ENCODE peak calls at places on chromosomes 6 and 20, in eight cellular contexts. S is endothelial cell of umbilical vein, Z is heart right ventricle, Q is ovary, G is AG10803, V is MM.1S, H is PC-3, J is tibial artery. F is an unnamed sample.

GRCh38 chr6:17311595-17312311 is 30.6 kb downstream of the RBM24 start:
- DNase-seq in S (no peak), Z (no peak), Q (no peak), G (peak; percentile 57), V (no peak), H (no peak), J (no peak), F (no peak)

GRCh38 chr6:56540950-56541600 is 101.6 kb downstream of the DST start:
- DNase-seq in S (peak; percentile 63), Z (no peak), Q (no peak), G (no peak), V (no peak), H (peak; percentile 32), J (no peak), F (no peak)

GRCh38 chr6:26155066-26155925 is 68.1 kb downstream of the HFE start:
- DNase-seq in S (peak; percentile 65), Z (peak; percentile 50), Q (peak; percentile 45), G (no peak), V (peak; percentile 27), H (peak; percentile 54), J (no peak), F (no peak)

GRCh38 chr20:1033751-1034419 is 31.8 kb upstream of the RSPO4 start:
- DNase-seq in S (no peak), Z (no peak), Q (no peak), G (no peak), V (no peak), H (no peak), J (no peak), F (no peak)

GRCh38 chr20:51570755-51571469 is 28.4 kb upstream of the NFATC2 start:
- DNase-seq in S (peak; percentile 54), Z (peak; percentile 40), Q (no peak), G (peak; percentile 30), V (no peak), H (no peak), J (peak; percentile 73), F (no peak)

GRCh38 chr6:7419065-7419464 is 29.5 kb downstream of the RIOK1 start:
- DNase-seq in S (no peak), Z (no peak), Q (no peak), G (peak; percentile 30), V (no peak), H (peak; percentile 39), J (no peak), F (no peak)

GRCh38 chr20:8932192-8933150 is 136.4 kb upstream of the PLCB4 start:
- DNase-seq in S (peak; percentile 73), Z (no peak), Q (no peak), G (peak; percentile 91), V (no peak), H (peak; percentile 66), J (no peak), F (no peak)

GRCh38 chr6:116556814-116557403 is 3.4 kb downstream of the CALHM4 start:
- DNase-seq in S (no peak), Z (no peak), Q (no peak), G (no peak), V (no peak), H (no peak), J (no peak), F (no peak)

GRCh38 chr6:162684961-162685360 is 42.6 kb downstream of the PRKN start:
- DNase-seq in S (no peak), Z (no peak), Q (no peak), G (no peak), V (no peak), H (no peak), J (no peak), F (no peak)

GRCh38 chr6:33297406-33297955 is 1.3 kb downstream of the RGL2 start:
- DNase-seq in S (peak; percentile 23), Z (no peak), Q (no peak), G (no peak), V (no peak), H (peak; percentile 72), J (peak; percentile 76), F (no peak)

GRCh38 chr6:10576226-10576625 is 55.1 kb downstream of the GCNT2 start:
- DNase-seq in S (peak; percentile 74), Z (no peak), Q (no peak), G (no peak), V (no peak), H (no peak), J (no peak), F (no peak)

GRCh38 chr6:37585523-37585905 is 85.8 kb upstream of the CCDC167 start:
- DNase-seq in S (no peak), Z (no peak), Q (no peak), G (peak; percentile 24), V (no peak), H (no peak), J (no peak), F (no peak)

GRCh38 chr6:25769983-25770382 is 15.4 kb downstream of the SLC17A4 start:
- DNase-seq in S (no peak), Z (no peak), Q (no peak), G (peak; percentile 33), V (no peak), H (peak; percentile 58), J (no peak), F (no peak)

GRCh38 chr6:20943036-20943627 is 408.9 kb downstream of the CDKAL1 start:
- DNase-seq in S (no peak), Z (no peak), Q (no peak), G (no peak), V (no peak), H (no peak), J (no peak), F (no peak)

GRCh38 chr6:33978593-33979150 is 167.2 kb downstream of the GRM4 start:
- DNase-seq in S (no peak), Z (no peak), Q (no peak), G (no peak), V (no peak), H (no peak), J (peak; percentile 41), F (no peak)

GRCh38 chr6:131222773-131223172 is 87.5 kb downstream of the AKAP7 start:
- DNase-seq in S (no peak), Z (no peak), Q (no peak), G (no peak), V (no peak), H (no peak), J (no peak), F (no peak)

GRCh38 chr6:45445364-45445748 is 67.6 kb upstream of the SUPT3H start:
- DNase-seq in S (no peak), Z (no peak), Q (no peak), G (no peak), V (no peak), H (no peak), J (no peak), F (no peak)
- TF ChIP-seq CTCF in S (no peak), Z (no peak), Q (no peak), G (no peak), V (no peak), H (no peak), J (no peak), F (no peak)

DNA sequence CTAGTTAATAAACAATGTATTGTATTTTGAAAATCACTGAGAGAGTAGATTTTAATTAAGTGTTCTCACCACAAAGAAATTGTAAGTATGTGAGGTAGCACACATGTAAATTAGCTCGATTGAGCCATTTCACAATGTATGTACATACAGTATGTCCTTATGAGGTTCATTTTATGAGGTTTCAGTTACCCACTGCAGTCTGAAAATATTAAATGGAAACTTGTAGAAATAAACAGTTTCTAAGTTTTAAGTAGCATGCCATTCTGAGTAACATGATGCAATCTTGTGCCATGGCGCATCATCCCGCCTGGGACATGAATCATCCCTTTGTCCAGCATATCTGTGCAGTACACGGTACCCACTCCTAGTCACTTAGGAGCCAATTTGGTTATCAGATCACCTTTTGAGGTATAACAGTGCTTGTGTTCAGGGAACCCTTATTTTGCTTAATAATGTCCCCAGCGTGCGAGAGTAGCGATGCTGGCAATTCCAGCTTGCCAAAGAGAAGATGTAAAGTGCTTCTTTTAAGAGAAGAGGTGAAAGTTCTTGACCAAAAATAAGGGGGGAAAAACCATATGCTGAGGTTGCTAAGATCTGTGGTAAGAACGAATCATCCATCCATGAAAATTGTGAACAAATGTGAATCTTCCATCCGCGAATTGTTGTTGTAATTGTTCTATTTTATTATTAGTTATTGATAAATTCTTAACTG is 64.7 kb downstream of the KCNS1 start:
- DNase-seq in S (peak; percentile 21), Z (no peak), Q (no peak), G (peak; percentile 68), V (no peak), H (peak; percentile 76), J (no peak), F (peak; percentile 52)
- TF ChIP-seq CTCF in S (no peak), Z (no peak), Q (no peak), G (no peak), V (no peak), H (no peak), J (no peak), F (no peak)

DNA sequence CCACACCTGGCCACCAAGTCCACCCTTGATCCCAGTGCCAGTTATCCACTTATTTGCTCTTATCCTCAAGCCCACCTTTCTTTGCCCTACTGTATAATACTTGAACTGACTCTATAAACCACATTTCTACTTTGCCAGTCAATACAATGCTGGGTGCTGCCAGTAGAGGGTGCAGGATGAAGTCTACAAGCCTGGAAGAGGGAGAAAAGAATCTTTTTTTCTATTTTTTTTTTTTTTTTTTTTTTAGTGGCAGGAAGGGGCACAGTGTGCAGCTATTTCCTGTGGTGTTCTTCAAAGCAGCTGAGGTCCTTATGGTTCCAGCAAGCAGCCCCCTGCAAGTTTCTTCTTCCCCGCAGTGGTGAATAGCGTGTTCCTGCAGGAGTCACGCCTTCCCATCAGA is 22.2 kb upstream of the GABRR1 start:
- DNase-seq in S (peak; percentile 19), Z (no peak), Q (no peak), G (no peak), V (peak; percentile 67), H (no peak), J (no peak), F (no peak)
- TF ChIP-seq CTCF in S (peak; percentile 36), Z (peak; percentile 17), Q (no peak), G (peak; percentile 34), V (peak; percentile 56), H (no peak), J (no peak), F (no peak)

GRCh38 chr6:110618591-110619267 is 142.3 kb upstream of the SLC22A16 start:
- DNase-seq in S (peak; percentile 56), Z (no peak), Q (no peak), G (no peak), V (no peak), H (peak; percentile 57), J (no peak), F (no peak)
- TF ChIP-seq CTCF in S (no peak), Z (peak; percentile 28), Q (no peak), G (peak; percentile 6), V (no peak), H (peak; percentile 67), J (no peak), F (peak; percentile 33)

DNA sequence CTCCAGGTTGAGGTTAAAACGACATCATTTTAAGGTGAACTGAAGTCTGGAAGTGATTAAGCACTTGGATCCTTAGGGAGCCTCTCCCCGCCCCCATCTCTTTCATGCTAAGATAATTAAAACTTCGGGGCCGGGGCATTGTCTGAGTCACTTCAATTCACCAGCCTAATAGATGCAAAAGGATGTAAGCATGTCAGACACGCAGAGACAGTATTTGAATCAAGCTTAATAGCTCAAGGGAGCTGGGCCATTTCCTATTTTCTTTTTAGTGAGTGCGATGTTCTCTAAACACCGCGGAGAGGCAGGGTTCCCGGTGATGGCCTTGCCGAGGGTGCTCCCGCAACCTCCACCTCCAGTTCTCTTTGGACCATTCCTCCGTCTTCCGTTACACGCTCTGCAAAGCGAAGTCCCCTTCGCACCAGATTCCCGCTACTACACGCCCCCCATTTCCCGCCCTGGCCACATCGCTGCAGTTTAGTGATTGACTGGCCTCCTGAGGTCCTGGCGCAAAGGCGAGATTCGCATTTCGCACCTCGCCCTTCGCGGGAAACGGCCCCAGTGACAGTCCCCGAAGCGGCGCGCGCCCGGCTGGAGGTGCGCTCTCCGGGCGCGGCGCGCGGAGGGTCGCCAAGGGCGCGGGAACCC is 516 bp upstream of the IRF4 start:
- DNase-seq in S (no peak), Z (no peak), Q (no peak), G (no peak), V (peak; percentile 72), H (no peak), J (no peak), F (no peak)
- TF ChIP-seq CTCF in S (no peak), Z (no peak), Q (no peak), G (no peak), V (no peak), H (no peak), J (no peak), F (no peak)